ENCODE peak calls at places on chromosomes 16 and 17, in eight cellular contexts. C is testis; D is CD4-positive, CD25-positive, alpha-beta regulatory T cell; R is GM23248; O is neuronal stem cell; K is neural progenitor cell; G is IMR-90; V is heart left ventricle. S is an unnamed sample. For H3K9me3, the result is how much of the 10 kb centered on the place peaks cover.

GRCh38 chr17:42667088-42667951 is 8.2 kb downstream of the TUBG2 start:
- DNase-seq in C (no peak), D (no peak), R (peak), K (no peak), O (no peak), V (peak), G (peak), S (no peak)

GRCh38 chr16:29779474-29779873 is 1.4 kb downstream of the ZG16 start:
- DNase-seq in K (no peak), V (no peak), C (no peak), R (no peak), O (no peak), D (no peak), G (no peak), S (no peak)

GRCh38 chr17:42639484-42640474 is 19.3 kb upstream of the TUBG2 start:
- DNase-seq in O (no peak), R (no peak), D (no peak), V (no peak), C (no peak), G (no peak), K (no peak), S (no peak)

GRCh38 chr17:42438600-42439567 is 15.8 kb upstream of the CAVIN1 start:
- DNase-seq in D (peak), O (no peak), C (peak), R (peak), G (no peak), K (no peak), V (no peak), S (peak)

GRCh38 chr16:49497466-49497865 is 123.9 kb downstream of the C16orf78 start:
- DNase-seq in V (no peak), C (no peak), R (no peak), G (no peak), O (no peak), D (no peak), K (no peak), S (no peak)

GRCh38 chr16:54174201-54174600 is 112.4 kb downstream of the IRX3 start:
- DNase-seq in C (no peak), D (no peak), K (peak), R (no peak), G (no peak), O (no peak), V (no peak), S (no peak)

GRCh38 chr17:48490391-48491026 is 40.3 kb downstream of the HOXB1 start:
- DNase-seq in C (no peak), G (no peak), K (no peak), D (no peak), R (no peak), O (no peak), V (no peak), S (no peak)

GRCh38 chr17:83064732-83065659 is 14.4 kb upstream of the METRNL start:
- DNase-seq in G (no peak), V (peak), D (no peak), R (no peak), K (no peak), O (no peak), C (peak), S (no peak)

GRCh38 chr16:1773703-1774455 is 945 bp upstream of the MRPS34 start:
- DNase-seq in V (no peak), K (no peak), G (peak), O (no peak), R (peak), C (no peak), D (no peak), S (no peak)

DNA sequence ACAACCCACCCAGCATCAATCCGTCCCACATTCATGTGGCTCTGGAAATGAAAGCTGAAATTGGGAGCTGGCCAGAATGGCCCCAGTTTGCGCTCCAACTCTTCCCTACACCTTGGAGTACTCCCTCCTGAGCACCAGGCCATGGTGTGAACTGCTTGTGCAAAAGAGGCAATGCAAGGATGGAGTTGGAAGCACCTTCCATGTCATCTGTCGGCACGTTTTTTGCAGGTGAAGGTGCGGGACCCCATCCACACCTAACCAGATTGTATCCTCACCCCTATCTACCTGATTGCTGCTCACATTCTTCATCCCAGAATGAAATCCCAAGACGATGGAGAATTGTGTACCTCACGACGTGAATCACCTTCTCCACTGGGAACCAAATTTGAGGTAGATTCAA is 136.6 kb upstream of the WSB1 start:
- DNase-seq in K (no peak), C (no peak), V (no peak), G (no peak), O (no peak), R (no peak), D (no peak), S (no peak)
- H3K9me3 ChIP-seq in K (under half), C (under half), V (under half), G (under half), O (half or more), R (under half), D (under half), S (under half)

GRCh38 chr17:72825218-72825617 is 267.3 kb downstream of the SLC39A11 start:
- DNase-seq in O (no peak), K (no peak), V (no peak), G (no peak), R (no peak), C (no peak), D (no peak), S (no peak)

GRCh38 chr17:72832306-72832705 is 260.2 kb downstream of the SLC39A11 start:
- DNase-seq in R (no peak), D (no peak), K (no peak), C (no peak), G (no peak), O (no peak), V (no peak), S (no peak)

GRCh38 chr17:72822358-72823023 is 270.0 kb downstream of the SLC39A11 start:
- DNase-seq in C (no peak), O (no peak), R (no peak), G (no peak), K (no peak), V (no peak), D (no peak), S (no peak)

GRCh38 chr17:72826602-72827001 is 265.9 kb downstream of the SLC39A11 start:
- DNase-seq in C (no peak), D (no peak), R (peak), G (peak), O (no peak), V (no peak), K (no peak), S (no peak)
- H3K9me3 ChIP-seq in C (under half), D (under half), R (under half), G (under half), O (under half), V (under half), K (under half), S (under half)

DNA sequence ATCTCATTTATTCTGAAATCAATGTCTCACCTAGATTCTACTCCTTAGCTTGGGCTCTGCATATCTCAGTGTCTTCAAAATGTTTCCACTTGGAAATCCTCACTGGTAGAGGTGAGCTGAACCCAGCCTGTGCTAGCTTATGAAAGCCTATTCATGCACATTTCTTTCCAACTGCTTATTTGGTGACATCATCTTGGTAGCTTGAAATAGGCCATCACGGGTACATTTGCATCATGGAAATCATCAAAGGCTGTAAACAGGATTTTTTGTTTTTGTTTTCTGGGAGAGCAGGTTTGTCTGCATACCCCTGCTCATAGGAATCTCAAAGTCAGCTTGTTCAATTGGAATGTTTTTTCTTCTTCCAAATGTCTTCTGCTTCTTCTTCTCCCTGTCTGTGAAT is 130.8 kb downstream of the KCNJ18 start:
- DNase-seq in K (no peak), D (no peak), G (no peak), V (no peak), C (no peak), O (no peak), R (no peak), S (no peak)
- H3K9me3 ChIP-seq in K (half or more), D (under half), G (under half), V (under half), C (under half), O (under half), R (under half), S (under half)

GRCh38 chr16:83961591-83961990 is 6.5 kb upstream of the NECAB2 start:
- DNase-seq in G (no peak), K (no peak), O (no peak), C (no peak), D (no peak), R (no peak), V (no peak), S (no peak)
- H3K9me3 ChIP-seq in G (under half), K (under half), O (under half), C (under half), D (under half), R (under half), V (under half), S (under half)

GRCh38 chr17:40760105-40761016 is 5.2 kb upstream of the KRT25 start:
- DNase-seq in V (no peak), O (no peak), D (no peak), K (no peak), C (no peak), G (no peak), R (no peak), S (no peak)
- H3K9me3 ChIP-seq in V (under half), O (under half), D (half or more), K (under half), C (under half), G (under half), R (under half), S (under half)